ENCODE peak calls at places on chromosomes 16 and 17, in seven cellular contexts. One of them, this sample, is unnamed.

GRCh38 chr17:65062168-65062915 is 5.8 kb upstream of the GNA13 start:
- DNase-seq in stimulated activated naive CD8-positive, alpha-beta T cell treated with anti-CD3 and anti-CD28 coated beads, Interleukin-15, amount 100 ng/mL, for 72 hours: no peak
- DNase-seq in NCI-H1092 treated with DMSO at 0.1 percent for 48 hours: no peak
- DNase-seq in uterus: no peak
- DNase-seq in NCI-H2081: no peak
- DNase-seq in stimulated activated CD4-positive, alpha-beta T cell treated with anti-CD3 and anti-CD28 coated beads, Interleukin-2, amount 100 ng/mL, for 48 hours: no peak
- DNase-seq in amniotic stem cell: no peak
- DNase-seq in this sample: no peak

GRCh38 chr16:3938843-3939624 is 58.5 kb upstream of the CREBBP start:
- DNase-seq in NCI-H1092 treated with DMSO at 0.1 percent for 48 hours: peak
- DNase-seq in uterus: peak
- DNase-seq in stimulated activated naive CD8-positive, alpha-beta T cell treated with anti-CD3 and anti-CD28 coated beads, Interleukin-15, amount 100 ng/mL, for 72 hours: peak
- DNase-seq in amniotic stem cell: peak
- DNase-seq in stimulated activated CD4-positive, alpha-beta T cell treated with anti-CD3 and anti-CD28 coated beads, Interleukin-2, amount 100 ng/mL, for 48 hours: peak
- DNase-seq in NCI-H2081: peak
- DNase-seq in this sample: peak

GRCh38 chr16:2054543-2055245 is 6.9 kb downstream of the TSC2 start:
- DNase-seq in amniotic stem cell: no peak
- DNase-seq in NCI-H1092 treated with DMSO at 0.1 percent for 48 hours: no peak
- DNase-seq in stimulated activated CD4-positive, alpha-beta T cell treated with anti-CD3 and anti-CD28 coated beads, Interleukin-2, amount 100 ng/mL, for 48 hours: no peak
- DNase-seq in stimulated activated naive CD8-positive, alpha-beta T cell treated with anti-CD3 and anti-CD28 coated beads, Interleukin-15, amount 100 ng/mL, for 72 hours: no peak
- DNase-seq in NCI-H2081: peak
- DNase-seq in uterus: no peak
- DNase-seq in this sample: no peak

GRCh38 chr17:8151641-8152111 is 528 bp downstream of the PER1 start:
- DNase-seq in uterus: peak
- DNase-seq in stimulated activated naive CD8-positive, alpha-beta T cell treated with anti-CD3 and anti-CD28 coated beads, Interleukin-15, amount 100 ng/mL, for 72 hours: peak
- DNase-seq in NCI-H2081: no peak
- DNase-seq in stimulated activated CD4-positive, alpha-beta T cell treated with anti-CD3 and anti-CD28 coated beads, Interleukin-2, amount 100 ng/mL, for 48 hours: no peak
- DNase-seq in NCI-H1092 treated with DMSO at 0.1 percent for 48 hours: no peak
- DNase-seq in amniotic stem cell: peak
- DNase-seq in this sample: no peak

GRCh38 chr16:27980919-27981670 is 82.4 kb downstream of the GSG1L start:
- DNase-seq in NCI-H2081: no peak
- DNase-seq in stimulated activated naive CD8-positive, alpha-beta T cell treated with anti-CD3 and anti-CD28 coated beads, Interleukin-15, amount 100 ng/mL, for 72 hours: no peak
- DNase-seq in amniotic stem cell: no peak
- DNase-seq in uterus: no peak
- DNase-seq in stimulated activated CD4-positive, alpha-beta T cell treated with anti-CD3 and anti-CD28 coated beads, Interleukin-2, amount 100 ng/mL, for 48 hours: no peak
- DNase-seq in NCI-H1092 treated with DMSO at 0.1 percent for 48 hours: no peak
- DNase-seq in this sample: no peak

GRCh38 chr16:6267682-6268081 is 1065.0 kb upstream of the RBFOX1 start:
- DNase-seq in stimulated activated naive CD8-positive, alpha-beta T cell treated with anti-CD3 and anti-CD28 coated beads, Interleukin-15, amount 100 ng/mL, for 72 hours: no peak
- DNase-seq in NCI-H1092 treated with DMSO at 0.1 percent for 48 hours: no peak
- DNase-seq in uterus: no peak
- DNase-seq in NCI-H2081: no peak
- DNase-seq in amniotic stem cell: no peak
- DNase-seq in stimulated activated CD4-positive, alpha-beta T cell treated with anti-CD3 and anti-CD28 coated beads, Interleukin-2, amount 100 ng/mL, for 48 hours: no peak
- DNase-seq in this sample: no peak

GRCh38 chr17:62967111-62967449 is 1.0 kb downstream of the TANC2 start:
- DNase-seq in stimulated activated naive CD8-positive, alpha-beta T cell treated with anti-CD3 and anti-CD28 coated beads, Interleukin-15, amount 100 ng/mL, for 72 hours: no peak
- DNase-seq in amniotic stem cell: no peak
- DNase-seq in stimulated activated CD4-positive, alpha-beta T cell treated with anti-CD3 and anti-CD28 coated beads, Interleukin-2, amount 100 ng/mL, for 48 hours: no peak
- DNase-seq in NCI-H1092 treated with DMSO at 0.1 percent for 48 hours: no peak
- DNase-seq in NCI-H2081: no peak
- DNase-seq in uterus: no peak
- DNase-seq in this sample: no peak

GRCh38 chr16:64545769-64546168 is 576.1 kb downstream of the CDH11 start:
- DNase-seq in stimulated activated CD4-positive, alpha-beta T cell treated with anti-CD3 and anti-CD28 coated beads, Interleukin-2, amount 100 ng/mL, for 48 hours: no peak
- DNase-seq in amniotic stem cell: no peak
- DNase-seq in NCI-H2081: no peak
- DNase-seq in NCI-H1092 treated with DMSO at 0.1 percent for 48 hours: no peak
- DNase-seq in stimulated activated naive CD8-positive, alpha-beta T cell treated with anti-CD3 and anti-CD28 coated beads, Interleukin-15, amount 100 ng/mL, for 72 hours: no peak
- DNase-seq in uterus: no peak
- DNase-seq in this sample: no peak

GRCh38 chr17:12983986-12984932 is 33.6 kb downstream of the ELAC2 start:
- DNase-seq in stimulated activated CD4-positive, alpha-beta T cell treated with anti-CD3 and anti-CD28 coated beads, Interleukin-2, amount 100 ng/mL, for 48 hours: no peak
- DNase-seq in amniotic stem cell: peak
- DNase-seq in uterus: peak
- DNase-seq in NCI-H2081: no peak
- DNase-seq in stimulated activated naive CD8-positive, alpha-beta T cell treated with anti-CD3 and anti-CD28 coated beads, Interleukin-15, amount 100 ng/mL, for 72 hours: no peak
- DNase-seq in NCI-H1092 treated with DMSO at 0.1 percent for 48 hours: no peak
- DNase-seq in this sample: no peak

GRCh38 chr17:19346351-19347255 is 15.9 kb downstream of the B9D1 start:
- DNase-seq in NCI-H2081: no peak
- DNase-seq in stimulated activated CD4-positive, alpha-beta T cell treated with anti-CD3 and anti-CD28 coated beads, Interleukin-2, amount 100 ng/mL, for 48 hours: no peak
- DNase-seq in uterus: peak
- DNase-seq in NCI-H1092 treated with DMSO at 0.1 percent for 48 hours: no peak
- DNase-seq in stimulated activated naive CD8-positive, alpha-beta T cell treated with anti-CD3 and anti-CD28 coated beads, Interleukin-15, amount 100 ng/mL, for 72 hours: no peak
- DNase-seq in amniotic stem cell: peak
- DNase-seq in this sample: no peak

GRCh38 chr17:57651451-57651850 is 93.6 kb downstream of the CCDC182 start:
- DNase-seq in stimulated activated CD4-positive, alpha-beta T cell treated with anti-CD3 and anti-CD28 coated beads, Interleukin-2, amount 100 ng/mL, for 48 hours: no peak
- DNase-seq in NCI-H1092 treated with DMSO at 0.1 percent for 48 hours: no peak
- DNase-seq in NCI-H2081: no peak
- DNase-seq in stimulated activated naive CD8-positive, alpha-beta T cell treated with anti-CD3 and anti-CD28 coated beads, Interleukin-15, amount 100 ng/mL, for 72 hours: no peak
- DNase-seq in amniotic stem cell: no peak
- DNase-seq in uterus: no peak
- DNase-seq in this sample: no peak

GRCh38 chr16:49014300-49015188 is 267.1 kb downstream of the CBLN1 start:
- DNase-seq in NCI-H2081: no peak
- DNase-seq in stimulated activated naive CD8-positive, alpha-beta T cell treated with anti-CD3 and anti-CD28 coated beads, Interleukin-15, amount 100 ng/mL, for 72 hours: no peak
- DNase-seq in stimulated activated CD4-positive, alpha-beta T cell treated with anti-CD3 and anti-CD28 coated beads, Interleukin-2, amount 100 ng/mL, for 48 hours: no peak
- DNase-seq in amniotic stem cell: no peak
- DNase-seq in uterus: no peak
- DNase-seq in NCI-H1092 treated with DMSO at 0.1 percent for 48 hours: no peak
- DNase-seq in this sample: no peak